ENCODE peak calls at places on chromosomes 5 and 9, in eight cellular contexts. S is stomach, G is transverse colon, W is endothelial cell of umbilical vein, Y is GM12878, H is suprapubic skin, L is sigmoid colon, R is prostate gland. D is an unnamed sample.

GRCh38 chr5:159905496-159905895 is 10.8 kb upstream of the ADRA1B start:
- DNase-seq in S (no peak), G (peak), W (no peak), Y (no peak), H (no peak), L (no peak), R (no peak), D (no peak)

GRCh38 chr5:114839360-114839759 is 330.3 kb downstream of the TRIM36 start:
- DNase-seq in S (no peak), G (no peak), W (no peak), Y (no peak), H (no peak), L (no peak), R (no peak), D (no peak)

GRCh38 chr9:97504381-97505216 is 3.1 kb downstream of the TMOD1 start:
- DNase-seq in S (no peak), G (no peak), W (peak), Y (no peak), H (no peak), L (no peak), R (no peak), D (no peak)

GRCh38 chr5:108148715-108149139 is 233.2 kb downstream of the FBXL17 start:
- DNase-seq in S (no peak), G (no peak), W (peak), Y (no peak), H (no peak), L (no peak), R (no peak), D (no peak)

GRCh38 chr9:100052375-100052774 is 46.4 kb downstream of the ERP44 start:
- DNase-seq in S (no peak), G (no peak), W (no peak), Y (no peak), H (no peak), L (no peak), R (no peak), D (no peak)

GRCh38 chr9:88433583-88434240 is 45.5 kb downstream of the SPIN1 start:
- DNase-seq in S (no peak), G (no peak), W (no peak), Y (no peak), H (no peak), L (no peak), R (no peak), D (no peak)

GRCh38 chr5:16946725-16947124 is 10.6 kb upstream of the MYO10 start:
- DNase-seq in S (no peak), G (no peak), W (no peak), Y (no peak), H (no peak), L (no peak), R (no peak), D (no peak)

GRCh38 chr5:10701567-10702039 is 59.4 kb downstream of the DAP start:
- DNase-seq in S (no peak), G (no peak), W (peak), Y (no peak), H (no peak), L (no peak), R (peak), D (no peak)

GRCh38 chr9:36548454-36548853 is 24.2 kb upstream of the MELK start:
- DNase-seq in S (no peak), G (no peak), W (no peak), Y (no peak), H (no peak), L (no peak), R (no peak), D (no peak)

GRCh38 chr5:157612071-157612476 is 36.5 kb upstream of the ADAM19 start:
- DNase-seq in S (no peak), G (no peak), W (no peak), Y (no peak), H (no peak), L (no peak), R (no peak), D (no peak)
- TF ChIP-seq POLR2A in S (no peak), G (no peak), W (no peak), Y (no peak), H (no peak), L (no peak), R (no peak), D (no peak)

GRCh38 chr9:6758418-6759113 is 793 bp downstream of the KDM4C start:
- DNase-seq in S (peak), G (peak), W (peak), Y (no peak), H (peak), L (peak), R (peak), D (peak)
- TF ChIP-seq POLR2AphosphoS5 in S (peak), G (peak), W (no peak), Y (peak), H (no peak), L (peak), R (peak), D (peak)

GRCh38 chr9:94181782-94182181 is 77.3 kb upstream of the ZNF169 start:
- DNase-seq in S (no peak), G (no peak), W (peak), Y (no peak), H (no peak), L (no peak), R (no peak), D (no peak)
- TF ChIP-seq POLR2A in S (no peak), G (no peak), W (no peak), Y (peak), H (no peak), L (no peak), R (no peak), D (no peak)

GRCh38 chr9:17131494-17131893 is 3.3 kb upstream of the CNTLN start:
- DNase-seq in S (no peak), G (no peak), W (no peak), Y (no peak), H (no peak), L (no peak), R (no peak), D (no peak)
- TF ChIP-seq POLR2AphosphoS5 in S (no peak), G (no peak), W (no peak), Y (no peak), H (no peak), L (no peak), R (no peak), D (no peak)

D was measured in GM12891.